ENCODE peak calls at places on chromosomes 4 and X, in eight cellular contexts. N is tibial artery; F is stimulated activated CD8-positive, alpha-beta memory T cell treated with anti-CD3 and anti-CD28 coated beads, Interleukin-15, amount 100 ng/mL, for 4 hours; O is activated T-cell treated with anti-CD3 and anti-CD28 coated beads, Interleukin-2, amount 50 U/mL, for 4 hours; Y is omental fat pad; J is epithelial cell of proximal tubule; G is endothelial cell; V is NCI-H1048. Q is an unnamed sample.

GRCh38 chr4:73676881-73677323 is 56.7 kb upstream of the RASSF6 start:
- DNase-seq in Y (no peak), O (no peak), J (peak), G (no peak), N (no peak), V (no peak), F (no peak), Q (no peak)

GRCh38 chr4:12924253-12924652 is 559.9 kb downstream of the RAB28 start:
- DNase-seq in Y (no peak), N (no peak), V (no peak), O (no peak), J (no peak), G (no peak), F (no peak), Q (no peak)

GRCh38 chr4:158599150-158599549 is 72.5 kb downstream of the C4orf46 start:
- DNase-seq in N (no peak), Y (no peak), V (no peak), G (no peak), J (no peak), O (no peak), F (no peak), Q (no peak)

GRCh38 chr4:25654031-25654970 is 1.4 kb upstream of the SLC34A2 start:
- DNase-seq in F (no peak), G (no peak), V (no peak), Y (no peak), O (no peak), N (no peak), J (peak), Q (no peak)

GRCh38 chr4:71692198-71692597 is 91.7 kb downstream of the GC start:
- DNase-seq in F (no peak), O (no peak), G (no peak), Y (no peak), J (no peak), V (no peak), N (no peak), Q (no peak)

GRCh38 chr4:185774815-185775684 is 36.9 kb downstream of the SORBS2 start:
- DNase-seq in Y (no peak), F (no peak), V (no peak), N (peak), O (no peak), G (no peak), J (peak), Q (no peak)

GRCh38 chr4:125244848-125245450 is 69.8 kb upstream of the FAT4 start:
- DNase-seq in F (no peak), V (no peak), N (no peak), Y (no peak), O (no peak), J (no peak), G (no peak), Q (no peak)

GRCh38 chrX:16239211-16239610 is 71.9 kb downstream of the MAGEB17 start:
- DNase-seq in V (no peak), N (no peak), J (peak), G (no peak), O (no peak), Y (no peak), F (no peak), Q (no peak)

GRCh38 chr4:169090479-169091215 is 80.6 kb upstream of the CBR4 start:
- DNase-seq in V (no peak), Y (no peak), N (no peak), F (no peak), J (no peak), G (no peak), O (no peak), Q (no peak)

GRCh38 chr4:13912966-13913365 is 285.4 kb upstream of the BOD1L1 start:
- DNase-seq in G (no peak), V (no peak), O (no peak), Y (no peak), N (no peak), F (no peak), J (no peak), Q (no peak)

GRCh38 chr4:40283968-40284367 is 51.2 kb upstream of the CHRNA9 start:
- DNase-seq in O (peak), J (peak), G (no peak), F (peak), Y (no peak), N (no peak), V (no peak), Q (no peak)

GRCh38 chr4:95219109-95219508 is 329.7 kb downstream of the UNC5C start:
- DNase-seq in Y (no peak), O (no peak), G (no peak), V (no peak), N (no peak), J (no peak), F (no peak), Q (no peak)

GRCh38 chr4:97432551-97432950 is 710.7 kb downstream of the STPG2 start:
- DNase-seq in Y (no peak), G (no peak), N (no peak), O (no peak), F (no peak), J (peak), V (no peak), Q (no peak)

GRCh38 chr4:152992491-152992890 is 56.4 kb downstream of the FHDC1 start:
- DNase-seq in G (no peak), J (no peak), O (no peak), Y (no peak), N (no peak), F (no peak), V (no peak), Q (no peak)

GRCh38 chr4:186472948-186473347 is 82.4 kb downstream of the MTNR1A start:
- DNase-seq in G (no peak), O (no peak), Y (no peak), N (no peak), J (no peak), V (no peak), F (no peak), Q (no peak)

GRCh38 chrX:40147399-40148188 is 49.8 kb upstream of the BCOR start:
- DNase-seq in N (no peak), Y (no peak), G (peak), V (no peak), O (no peak), J (no peak), F (no peak), Q (no peak)

GRCh38 chr4:687975-688694 is 816 bp downstream of the SLC49A3 start:
- DNase-seq in J (no peak), G (no peak), F (no peak), O (no peak), V (no peak), N (no peak), Y (no peak), Q (peak)

GRCh38 chrX:40273356-40274050 is 175.7 kb upstream of the BCOR start:
- DNase-seq in G (no peak), J (no peak), N (no peak), Y (no peak), O (no peak), F (no peak), V (no peak), Q (no peak)

GRCh38 chr4:142088906-142089305 is 452.5 kb downstream of the IL15 start:
- DNase-seq in N (peak), O (no peak), J (no peak), G (no peak), F (no peak), V (no peak), Y (no peak), Q (no peak)

GRCh38 chr4:85522836-85523235 is 47.9 kb downstream of the ARHGAP24 start:
- DNase-seq in N (no peak), O (no peak), F (no peak), Y (no peak), G (no peak), V (no peak), J (no peak), Q (no peak)

GRCh38 chr4:16837475-16837874 is 61.0 kb downstream of the LDB2 start:
- DNase-seq in Y (no peak), O (no peak), J (no peak), N (no peak), V (no peak), F (no peak), G (no peak), Q (no peak)

GRCh38 chr4:37561803-37562207 is 124.4 kb downstream of the RELL1 start:
- DNase-seq in J (no peak), Y (no peak), N (no peak), O (no peak), G (no peak), V (no peak), F (no peak), Q (no peak)

GRCh38 chr4:2862528-2862927 is 18.9 kb downstream of the ADD1 start:
- DNase-seq in V (no peak), F (no peak), J (peak), Y (no peak), N (no peak), O (no peak), G (no peak), Q (no peak)

GRCh38 chr4:29805871-29806480 is 914.2 kb upstream of the PCDH7 start:
- DNase-seq in G (no peak), V (no peak), Y (no peak), O (no peak), N (no peak), J (no peak), F (no peak), Q (no peak)

GRCh38 chrX:150012647-150013046 is 74.4 kb upstream of the EOLA2 start:
- DNase-seq in V (no peak), N (no peak), G (no peak), Y (no peak), J (no peak), O (no peak), F (no peak), Q (no peak)

GRCh38 chr4:25843340-25844097 is 19.3 kb downstream of the SEL1L3 start:
- DNase-seq in J (no peak), N (no peak), O (no peak), Y (no peak), G (no peak), F (no peak), V (no peak), Q (no peak)

GRCh38 chr4:98501383-98501782 is 157.0 kb downstream of the TSPAN5 start:
- DNase-seq in N (no peak), G (no peak), F (no peak), V (no peak), J (no peak), O (no peak), Y (no peak), Q (no peak)

GRCh38 chr4:78569291-78569821 is 17.8 kb downstream of the ANXA3 start:
- DNase-seq in O (no peak), V (no peak), J (peak), Y (no peak), F (no peak), G (no peak), N (no peak), Q (no peak)

GRCh38 chrX:12227412-12228041 is 89.3 kb downstream of the FRMPD4 start:
- DNase-seq in O (no peak), J (no peak), F (no peak), G (no peak), Y (no peak), N (no peak), V (no peak), Q (no peak)

GRCh38 chrX:53319614-53320542 is 38.5 kb upstream of the IQSEC2 start:
- DNase-seq in F (no peak), G (no peak), V (no peak), J (no peak), N (no peak), Y (peak), O (no peak), Q (no peak)

GRCh38 chrX:30821116-30821515 is 67.9 kb downstream of the TAB3 start:
- DNase-seq in O (no peak), V (no peak), F (no peak), G (no peak), J (no peak), N (no peak), Y (no peak), Q (no peak)

GRCh38 chrX:17369294-17369693 is 5.7 kb upstream of the NHS start:
- DNase-seq in F (no peak), Y (no peak), J (no peak), O (no peak), V (no peak), G (no peak), N (no peak), Q (no peak)

GRCh38 chrX:115582871-115583729 is 22.1 kb downstream of the PLS3 start:
- DNase-seq in V (no peak), J (no peak), F (no peak), Y (no peak), N (no peak), O (no peak), G (no peak), Q (no peak)

GRCh38 chrX:9899640-9900075 is 67.5 kb upstream of the CLDN34 start:
- DNase-seq in Y (no peak), G (no peak), V (no peak), F (no peak), J (no peak), O (no peak), N (no peak), Q (no peak)

GRCh38 chr4:145435646-145436045 is 46.0 kb upstream of the SMAD1 start:
- DNase-seq in G (no peak), O (no peak), J (no peak), N (no peak), V (no peak), F (no peak), Y (no peak), Q (no peak)

GRCh38 chr4:140308366-140309123 is 64.9 kb upstream of the SCOC start:
- DNase-seq in N (peak), V (no peak), O (no peak), J (no peak), Y (no peak), F (no peak), G (no peak), Q (no peak)

GRCh38 chr4:112185740-112186670 is 40.8 kb downstream of the FAM241A start:
- DNase-seq in Y (no peak), O (no peak), F (no peak), N (no peak), J (no peak), V (no peak), G (no peak), Q (no peak)

GRCh38 chr4:80090101-80090500 is 17.1 kb upstream of the ANTXR2 start:
- DNase-seq in V (no peak), Y (no peak), N (no peak), F (no peak), J (no peak), O (no peak), G (no peak), Q (no peak)